ENCODE peak calls at places on chromosomes 4 and X, in four cellular contexts. O is uterus, I is body of pancreas, M is gastrocnemius medialis. F is an unnamed sample.

GRCh38 chr4:159106636-159107035 is 3.8 kb downstream of the RAPGEF2 start:
- DNase-seq in O (no peak), I (no peak), M (no peak), F (no peak)

GRCh38 chrX:63932006-63932405 is 147.0 kb upstream of the ARHGEF9 start:
- DNase-seq in O (no peak), I (no peak), M (no peak), F (no peak)

GRCh38 chr4:118281611-118282442 is 71.0 kb downstream of the PRSS12 start:
- DNase-seq in O (no peak), I (peak; percentile 31), M (no peak), F (peak; percentile 31)

GRCh38 chrX:29012867-29013266 is 425.6 kb downstream of the IL1RAPL1 start:
- DNase-seq in O (no peak), I (no peak), M (no peak), F (no peak)

GRCh38 chr4:10492486-10492885 is 35.3 kb upstream of the ZNF518B start:
- DNase-seq in O (no peak), I (no peak), M (no peak), F (no peak)

GRCh38 chr4:44738615-44739014 is 12.3 kb upstream of the GNPDA2 start:
- DNase-seq in O (no peak), I (no peak), M (no peak), F (no peak)

GRCh38 chrX:76279007-76279406 is 106.1 kb downstream of the PBDC1 start:
- DNase-seq in O (peak; percentile 28), I (peak; percentile 30), M (no peak), F (peak; percentile 24)

GRCh38 chrX:40922307-40922706 is 162.9 kb upstream of the USP9X start:
- DNase-seq in O (no peak), I (no peak), M (no peak), F (no peak)

GRCh38 chr4:32462944-32463343 is 1742.8 kb downstream of the PCDH7 start:
- DNase-seq in O (no peak), I (no peak), M (no peak), F (no peak)

GRCh38 chrX:136028383-136028984 is 43.2 kb downstream of the SLC9A6 start:
- DNase-seq in O (no peak), I (no peak), M (no peak), F (no peak)

GRCh38 chr4:84966382-84967291 is at the start of gene WDFY3:
- DNase-seq in O (peak; percentile 84), I (peak; percentile 81), M (peak; percentile 86), F (peak; percentile 83)
- TF ChIP-seq POLR2A in O (peak; percentile 83), I (peak; percentile 91), M (peak; percentile 79), F (peak; percentile 58)

DNA sequence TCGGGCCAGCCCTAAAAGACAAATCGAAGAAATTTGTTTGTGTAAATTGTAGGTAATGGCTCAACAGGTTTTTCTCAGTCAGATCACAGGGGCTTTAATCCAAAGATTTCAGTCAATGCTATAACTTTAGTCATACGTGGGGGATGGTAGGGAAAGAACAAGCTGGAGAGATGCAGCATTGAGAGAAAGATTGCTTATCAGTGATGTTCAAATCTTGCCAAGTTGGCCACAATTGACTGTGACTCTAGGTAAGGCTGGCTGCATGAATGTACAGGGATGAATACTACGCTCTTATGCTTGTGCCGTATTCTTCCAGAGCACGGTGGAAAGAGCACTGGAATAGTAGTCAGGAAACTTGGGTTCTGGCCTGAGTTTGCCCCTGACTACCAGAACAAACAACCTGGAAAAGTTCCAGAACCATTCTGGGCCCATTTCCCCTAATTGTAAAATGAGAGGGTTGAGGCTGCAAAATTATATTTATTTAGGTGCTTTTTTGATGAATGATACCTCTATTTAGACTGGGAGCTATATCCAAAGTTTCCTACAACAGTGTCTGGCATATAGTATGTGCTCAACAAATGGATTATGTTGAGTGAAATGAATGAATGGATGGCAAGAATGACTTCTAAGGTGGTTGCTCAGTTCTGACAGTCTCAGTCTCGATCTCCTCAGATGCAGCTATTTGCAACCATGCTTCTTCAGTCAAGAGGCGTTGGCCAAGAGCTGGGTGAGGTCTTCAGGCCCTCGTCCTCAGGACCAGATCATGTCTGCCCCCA is 44.4 kb downstream of the TSC22D3 start:
- DNase-seq in O (no peak), I (peak; percentile 52), M (no peak), F (peak; percentile 4)
- H3K4me3 ChIP-seq in O (no peak overlapping the region), I (no peak overlapping the region), M (no peak overlapping the region), F (no peak overlapping the region)

GRCh38 chr4:185209031-185209851 is at the start of gene SNX25:
- DNase-seq in O (peak; percentile 70), I (peak; percentile 93), M (peak; percentile 69), F (peak; percentile 89)
- TF ChIP-seq POLR2A in O (peak; percentile 85), I (peak; percentile 64), M (peak; percentile 97), F (peak; percentile 85)

GRCh38 chr4:183397741-183398297 is 46.6 kb upstream of the CDKN2AIP start:
- DNase-seq in O (no peak), I (no peak), M (no peak), F (no peak)
- H3K4me3 ChIP-seq in O (peak overlapping the region; percentile 32), I (peak overlapping the region; percentile 29), M (peak overlapping the region; percentile 76), F (peak overlapping the region; percentile 33)

GRCh38 chr4:7607156-7607910 is 172.6 kb upstream of the PSAPL1 start:
- DNase-seq in O (no peak), I (no peak), M (no peak), F (no peak)

GRCh38 chr4:7610062-7610670 is 175.4 kb upstream of the PSAPL1 start:
- DNase-seq in O (no peak), I (no peak), M (no peak), F (no peak)

GRCh38 chr4:7610841-7611240 is 176.1 kb upstream of the PSAPL1 start:
- DNase-seq in O (no peak), I (no peak), M (no peak), F (no peak)

GRCh38 chr4:7612311-7612710 is 177.6 kb upstream of the PSAPL1 start:
- DNase-seq in O (no peak), I (no peak), M (no peak), F (no peak)

DNA sequence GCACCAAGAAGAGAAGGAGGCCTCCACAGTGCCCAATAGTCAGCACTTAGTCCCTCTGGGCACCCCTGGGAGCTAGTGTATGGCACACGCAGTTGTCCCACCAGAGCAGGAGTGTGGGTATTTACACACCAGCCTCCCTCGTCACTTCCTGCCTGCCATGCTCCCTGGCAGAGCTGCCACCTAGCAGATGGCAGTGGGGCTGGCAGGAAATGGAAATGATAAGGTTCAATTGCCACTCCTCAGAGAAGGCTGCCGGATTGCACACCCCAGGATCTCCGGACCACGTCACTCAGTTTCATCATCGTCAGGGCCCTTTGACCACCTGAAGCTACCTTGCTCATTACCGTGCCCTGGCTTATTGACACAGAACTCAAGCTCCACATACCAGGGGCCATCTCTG is 173.3 kb upstream of the PSAPL1 start:
- DNase-seq in O (no peak), I (no peak), M (no peak), F (no peak)
- TF ChIP-seq POLR2A in O (no peak), I (no peak), M (no peak), F (no peak)

DNA sequence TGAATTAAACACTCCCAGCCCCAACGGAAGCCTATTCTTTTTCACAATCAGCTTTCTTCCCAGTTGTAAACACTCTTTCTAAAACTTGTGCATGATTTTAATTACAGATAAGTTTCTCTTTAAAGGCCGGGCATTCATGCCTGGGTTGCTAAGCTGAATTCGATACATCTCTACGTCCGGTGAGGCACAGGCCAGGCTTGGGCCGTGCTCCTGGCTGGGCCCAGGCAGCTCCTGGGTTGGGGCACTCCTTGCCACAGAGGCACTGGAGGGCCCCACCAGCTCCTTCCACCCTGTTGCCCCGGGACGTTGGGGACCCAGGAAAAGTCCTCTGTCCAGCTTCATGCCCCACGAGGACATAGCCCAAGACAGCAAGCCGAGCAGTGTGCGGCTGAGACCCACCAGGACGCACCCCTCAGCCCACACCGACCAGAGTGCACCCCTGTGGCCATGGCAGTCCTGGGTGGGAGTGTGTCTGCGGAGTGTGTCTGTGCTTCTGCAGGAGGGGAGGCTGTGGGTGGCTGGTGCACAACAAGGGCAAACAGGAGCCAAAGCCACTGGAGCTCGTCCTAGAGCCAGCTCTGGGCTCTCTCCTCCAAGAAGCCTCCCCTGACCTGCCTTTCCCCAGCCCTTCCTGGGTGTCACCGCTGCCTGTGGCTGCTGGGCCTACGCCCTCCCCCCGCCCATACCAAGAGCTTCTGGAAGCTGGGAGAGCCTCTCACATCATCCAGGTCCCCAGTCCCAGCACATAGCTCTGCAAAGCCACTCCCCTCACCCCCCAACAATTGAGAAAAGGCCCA is 128.0 kb upstream of the NKX1-1 start:
- DNase-seq in O (no peak), I (no peak), M (no peak), F (peak; percentile 5)
- H3K4me3 ChIP-seq in O (no peak overlapping the region), I (no peak overlapping the region), M (no peak overlapping the region), F (no peak overlapping the region)

GRCh38 chr4:109735566-109736454 is 5.9 kb upstream of the PLA2G12A start:
- DNase-seq in O (no peak), I (peak; percentile 68), M (no peak), F (no peak)
- TF ChIP-seq POLR2A in O (no peak), I (no peak), M (no peak), F (no peak)

DNA sequence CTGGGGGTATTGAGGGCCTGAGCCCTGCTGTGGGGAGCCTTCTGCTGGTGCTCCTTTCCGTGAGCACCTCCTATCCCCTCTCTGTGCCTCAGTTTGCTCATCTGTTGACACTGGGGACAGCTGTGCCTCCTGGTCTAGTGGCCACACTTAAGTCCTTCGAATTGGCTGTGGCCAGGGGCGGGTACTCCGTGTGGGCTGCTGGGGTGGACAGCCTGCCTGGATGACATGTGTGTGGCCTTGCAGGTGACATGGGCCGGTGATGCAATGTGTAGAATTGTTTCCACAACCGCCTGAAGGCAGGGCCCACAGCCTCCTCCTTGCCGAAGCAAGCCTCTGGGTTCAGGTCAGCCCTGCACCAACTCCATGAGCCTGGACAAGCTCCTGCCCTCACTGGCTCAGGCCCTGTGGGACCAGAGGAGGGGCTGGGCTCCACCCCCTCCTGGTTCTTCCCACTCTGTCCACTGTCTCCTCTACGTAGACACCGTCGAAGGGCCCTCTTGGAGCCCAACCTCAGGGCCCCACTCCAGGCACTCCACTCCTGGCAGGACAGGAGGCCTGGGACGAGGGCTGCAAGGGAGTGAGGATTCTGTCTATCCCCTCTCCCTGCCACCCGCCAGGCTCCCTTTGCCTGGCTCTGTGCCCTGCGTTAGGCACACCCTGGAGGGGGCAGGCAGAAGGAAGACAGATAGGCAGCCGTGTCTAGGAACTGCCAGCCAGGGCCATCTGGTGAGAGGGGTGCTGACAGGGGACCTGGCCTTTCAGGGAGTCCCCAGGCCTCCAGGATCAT is 1.2 kb downstream of the SH3BP2 start:
- DNase-seq in O (peak; percentile 27), I (peak; percentile 85), M (no peak), F (peak; percentile 39)
- H3K4me3 ChIP-seq in O (peak overlapping the region; percentile 26), I (peak overlapping the region; percentile 37), M (peak overlapping the region; percentile 74), F (peak overlapping the region; percentile 53)

GRCh38 chr4:1683903-1684755 is at the start of gene FAM53A:
- DNase-seq in O (peak; percentile 88), I (peak; percentile 93), M (peak; percentile 79), F (peak; percentile 95)
- TF ChIP-seq POLR2A in O (peak; percentile 37), I (no peak), M (peak; percentile 68), F (peak; percentile 46)

DNA sequence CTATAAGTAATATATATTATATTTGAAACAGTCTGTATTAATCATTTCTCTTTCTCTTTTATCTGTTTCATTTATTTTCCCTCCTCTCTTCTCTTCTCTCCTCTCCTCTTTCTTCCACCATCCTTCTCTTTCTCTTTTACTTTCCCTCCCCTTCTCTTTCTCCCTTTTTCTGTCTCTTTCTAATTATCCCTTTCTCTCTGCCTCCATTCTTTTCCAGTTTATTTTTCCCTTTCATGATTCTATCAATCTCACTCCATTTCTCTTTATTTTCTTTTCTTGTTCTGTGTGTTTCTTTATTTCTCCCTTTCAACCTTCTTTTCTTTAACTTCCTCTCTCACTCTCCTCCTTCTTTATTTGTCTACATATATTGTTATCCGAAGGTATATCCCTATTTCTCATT is 399.8 kb upstream of the POU3F4 start:
- DNase-seq in O (no peak), I (no peak), M (no peak), F (no peak)
- H3K4me3 ChIP-seq in O (no peak overlapping the region), I (no peak overlapping the region), M (no peak overlapping the region), F (no peak overlapping the region)